ENCODE peak calls at places on chromosomes 1 and 21, in ten cellular contexts. One of them, this sample, is unnamed.

GRCh38 chr1:160576430-160576829 is 2.9 kb downstream of the CD84 start:
- DNase-seq in choroid plexus epithelial cell: no peak
- DNase-seq in fibroblast of mammary gland: no peak
- DNase-seq in astrocyte of the cerebellum: no peak
- DNase-seq in RWPE1: no peak
- DNase-seq in iPS-NIHi11: no peak
- DNase-seq in NCI-H1694: no peak
- DNase-seq in activated CD4-positive, alpha-beta T cell treated with anti-CD3 and anti-CD28 coated beads, Interleukin-2, amount 50 U/mL, for 24 hours: peak
- DNase-seq in psoas muscle: no peak
- DNase-seq in Calu3: no peak
- DNase-seq in this sample: no peak

GRCh38 chr1:6497215-6497866 is 5.9 kb upstream of the PLEKHG5 start:
- DNase-seq in choroid plexus epithelial cell: no peak
- DNase-seq in fibroblast of mammary gland: no peak
- DNase-seq in astrocyte of the cerebellum: no peak
- DNase-seq in RWPE1: peak
- DNase-seq in iPS-NIHi11: peak
- DNase-seq in NCI-H1694: no peak
- DNase-seq in activated CD4-positive, alpha-beta T cell treated with anti-CD3 and anti-CD28 coated beads, Interleukin-2, amount 50 U/mL, for 24 hours: peak
- DNase-seq in psoas muscle: no peak
- DNase-seq in Calu3: no peak
- DNase-seq in this sample: no peak

GRCh38 chr1:216350186-216350585 is 73.1 kb downstream of the USH2A start:
- DNase-seq in choroid plexus epithelial cell: no peak
- DNase-seq in fibroblast of mammary gland: no peak
- DNase-seq in astrocyte of the cerebellum: no peak
- DNase-seq in RWPE1: no peak
- DNase-seq in iPS-NIHi11: no peak
- DNase-seq in NCI-H1694: no peak
- DNase-seq in activated CD4-positive, alpha-beta T cell treated with anti-CD3 and anti-CD28 coated beads, Interleukin-2, amount 50 U/mL, for 24 hours: no peak
- DNase-seq in psoas muscle: no peak
- DNase-seq in Calu3: no peak
- DNase-seq in this sample: no peak

GRCh38 chr1:159991513-159991912 is 37.5 kb upstream of the SLAMF9 start:
- DNase-seq in choroid plexus epithelial cell: no peak
- DNase-seq in fibroblast of mammary gland: peak
- DNase-seq in astrocyte of the cerebellum: no peak
- DNase-seq in RWPE1: no peak
- DNase-seq in iPS-NIHi11: no peak
- DNase-seq in NCI-H1694: no peak
- DNase-seq in activated CD4-positive, alpha-beta T cell treated with anti-CD3 and anti-CD28 coated beads, Interleukin-2, amount 50 U/mL, for 24 hours: no peak
- DNase-seq in psoas muscle: no peak
- DNase-seq in Calu3: no peak
- DNase-seq in this sample: peak

GRCh38 chr1:177705839-177706238 is 264.0 kb downstream of the SEC16B start:
- DNase-seq in choroid plexus epithelial cell: no peak
- DNase-seq in fibroblast of mammary gland: no peak
- DNase-seq in astrocyte of the cerebellum: no peak
- DNase-seq in RWPE1: no peak
- DNase-seq in iPS-NIHi11: no peak
- DNase-seq in NCI-H1694: no peak
- DNase-seq in activated CD4-positive, alpha-beta T cell treated with anti-CD3 and anti-CD28 coated beads, Interleukin-2, amount 50 U/mL, for 24 hours: no peak
- DNase-seq in psoas muscle: no peak
- DNase-seq in Calu3: no peak
- DNase-seq in this sample: no peak

GRCh38 chr1:168725060-168725459 is 3.9 kb downstream of the DPT start:
- DNase-seq in choroid plexus epithelial cell: no peak
- DNase-seq in fibroblast of mammary gland: no peak
- DNase-seq in astrocyte of the cerebellum: no peak
- DNase-seq in RWPE1: no peak
- DNase-seq in iPS-NIHi11: no peak
- DNase-seq in NCI-H1694: no peak
- DNase-seq in activated CD4-positive, alpha-beta T cell treated with anti-CD3 and anti-CD28 coated beads, Interleukin-2, amount 50 U/mL, for 24 hours: no peak
- DNase-seq in psoas muscle: no peak
- DNase-seq in Calu3: no peak
- DNase-seq in this sample: no peak

GRCh38 chr1:91603409-91603808 is 102.8 kb downstream of the CDC7 start:
- DNase-seq in choroid plexus epithelial cell: no peak
- DNase-seq in fibroblast of mammary gland: no peak
- DNase-seq in astrocyte of the cerebellum: no peak
- DNase-seq in RWPE1: no peak
- DNase-seq in iPS-NIHi11: no peak
- DNase-seq in NCI-H1694: no peak
- DNase-seq in activated CD4-positive, alpha-beta T cell treated with anti-CD3 and anti-CD28 coated beads, Interleukin-2, amount 50 U/mL, for 24 hours: no peak
- DNase-seq in psoas muscle: no peak
- DNase-seq in Calu3: no peak
- DNase-seq in this sample: no peak

GRCh38 chr1:171871848-171872247 is 30.6 kb downstream of the DNM3 start:
- DNase-seq in choroid plexus epithelial cell: no peak
- DNase-seq in fibroblast of mammary gland: no peak
- DNase-seq in astrocyte of the cerebellum: no peak
- DNase-seq in RWPE1: no peak
- DNase-seq in iPS-NIHi11: no peak
- DNase-seq in NCI-H1694: no peak
- DNase-seq in activated CD4-positive, alpha-beta T cell treated with anti-CD3 and anti-CD28 coated beads, Interleukin-2, amount 50 U/mL, for 24 hours: no peak
- DNase-seq in psoas muscle: no peak
- DNase-seq in Calu3: no peak
- DNase-seq in this sample: no peak

GRCh38 chr21:25220169-25220568 is 387.1 kb downstream of the MRPL39 start:
- DNase-seq in choroid plexus epithelial cell: no peak
- DNase-seq in fibroblast of mammary gland: no peak
- DNase-seq in astrocyte of the cerebellum: no peak
- DNase-seq in RWPE1: no peak
- DNase-seq in iPS-NIHi11: no peak
- DNase-seq in NCI-H1694: no peak
- DNase-seq in activated CD4-positive, alpha-beta T cell treated with anti-CD3 and anti-CD28 coated beads, Interleukin-2, amount 50 U/mL, for 24 hours: no peak
- DNase-seq in psoas muscle: no peak
- DNase-seq in Calu3: no peak
- DNase-seq in this sample: no peak

This sample was measured in left lobe of liver.